ENCODE peak calls at places on chromosomes 5 and 9, in eight cellular contexts. I, Y, C, X, O, V, S and G are unnamed samples.

GRCh38 chr9:5113523-5113922 is 71.9 kb downstream of the INSL6 start:
- DNase-seq in I (no peak), Y (no peak), C (no peak), X (no peak), O (no peak), V (peak), S (no peak), G (no peak)

GRCh38 chr5:89723907-89724306 is 685.6 kb downstream of the CETN3 start:
- DNase-seq in I (no peak), Y (no peak), C (no peak), X (peak), O (peak), V (no peak), S (no peak), G (no peak)

GRCh38 chr5:91641730-91642350 is 258.7 kb upstream of the ARRDC3 start:
- DNase-seq in I (peak), Y (peak), C (peak), X (peak), O (peak), V (peak), S (peak), G (peak)

GRCh38 chr5:133482033-133482432 is 130.3 kb downstream of the FSTL4 start:
- DNase-seq in I (no peak), Y (no peak), C (no peak), X (no peak), O (no peak), V (no peak), S (no peak), G (no peak)

GRCh38 chr5:116632890-116633289 is 58.3 kb upstream of the SEMA6A start:
- DNase-seq in I (no peak), Y (no peak), C (no peak), X (peak), O (no peak), V (no peak), S (peak), G (no peak)

GRCh38 chr5:84450617-84451414 is 66.1 kb upstream of the EDIL3 start:
- DNase-seq in I (no peak), Y (no peak), C (peak), X (peak), O (peak), V (peak), S (peak), G (peak)

GRCh38 chr9:91611582-91611981 is 187.9 kb upstream of the NFIL3 start:
- DNase-seq in I (no peak), Y (peak), C (no peak), X (no peak), O (peak), V (no peak), S (no peak), G (no peak)

GRCh38 chr5:68932830-68933434 is 160.9 kb upstream of the SLC30A5 start:
- DNase-seq in I (peak), Y (no peak), C (peak), X (no peak), O (no peak), V (no peak), S (no peak), G (peak)

GRCh38 chr9:74653437-74654080 is 156.4 kb downstream of the RORB start:
- DNase-seq in I (no peak), Y (no peak), C (peak), X (no peak), O (no peak), V (no peak), S (no peak), G (no peak)

GRCh38 chr5:159510282-159510681 is 180.0 kb upstream of the IL12B start:
- DNase-seq in I (no peak), Y (peak), C (peak), X (peak), O (peak), V (peak), S (no peak), G (no peak)

GRCh38 chr9:92538541-92538940 is 2.8 kb upstream of the ECM2 start:
- DNase-seq in I (no peak), Y (no peak), C (no peak), X (peak), O (peak), V (no peak), S (no peak), G (no peak)

GRCh38 chr9:132350861-132351315 is 3.9 kb downstream of the SETX start:
- DNase-seq in I (no peak), Y (no peak), C (no peak), X (no peak), O (peak), V (no peak), S (peak), G (peak)

GRCh38 chr9:72022846-72023245 is 37.6 kb downstream of the C9orf57 start:
- DNase-seq in I (no peak), Y (peak), C (no peak), X (peak), O (peak), V (no peak), S (no peak), G (no peak)

GRCh38 chr9:130185494-130186005 is 13.3 kb downstream of the NCS1 start:
- DNase-seq in I (no peak), Y (no peak), C (no peak), X (no peak), O (no peak), V (no peak), S (no peak), G (no peak)

GRCh38 chr5:89613222-89613956 is 730.4 kb upstream of the MEF2C start:
- DNase-seq in I (no peak), Y (no peak), C (no peak), X (peak), O (peak), V (no peak), S (peak), G (no peak)

GRCh38 chr5:179142434-179143198 is 82.4 kb downstream of the ZNF354C start:
- DNase-seq in I (no peak), Y (no peak), C (no peak), X (peak), O (peak), V (peak), S (peak), G (no peak)

GRCh38 chr9:96219615-96220257 is 82.2 kb downstream of the HSD17B3 start:
- DNase-seq in I (no peak), Y (peak), C (peak), X (no peak), O (peak), V (peak), S (no peak), G (peak)

GRCh38 chr5:58318468-58318867 is 141.4 kb downstream of the PLK2 start:
- DNase-seq in I (no peak), Y (no peak), C (no peak), X (peak), O (peak), V (no peak), S (no peak), G (no peak)

GRCh38 chr5:10789021-10789420 is 28.0 kb upstream of the DAP start:
- DNase-seq in I (no peak), Y (no peak), C (no peak), X (peak), O (peak), V (no peak), S (no peak), G (no peak)

GRCh38 chr5:108420182-108420581 is 38.3 kb upstream of the FBXL17 start:
- DNase-seq in I (no peak), Y (no peak), C (no peak), X (no peak), O (no peak), V (no peak), S (no peak), G (peak)

GRCh38 chr5:177362102-177362868 is 4.6 kb downstream of the RGS14 start:
- DNase-seq in I (no peak), Y (no peak), C (peak), X (no peak), O (no peak), V (no peak), S (no peak), G (no peak)
- H3K4me2 ChIP-seq in I (peak), Y (peak), C (peak), X (peak), O (no peak), V (no peak), S (peak), G (peak)

DNA sequence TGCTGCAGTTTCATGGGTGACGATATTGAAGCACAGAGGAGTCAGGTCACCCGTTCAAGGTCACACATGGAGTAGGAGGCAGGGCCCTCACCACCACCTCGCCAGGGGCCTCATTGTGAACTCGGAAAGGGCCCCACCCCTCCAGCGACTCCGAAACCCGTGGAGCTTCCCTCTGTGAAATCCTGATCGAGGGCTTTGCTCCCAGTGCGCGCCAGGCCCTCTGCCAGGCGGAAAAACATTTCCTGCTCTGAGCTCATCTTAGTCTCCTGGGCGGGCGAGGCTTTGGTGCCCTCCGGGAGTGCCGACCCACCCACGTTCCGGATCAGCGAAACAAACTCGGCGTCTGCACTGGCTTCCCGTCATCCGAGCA is 75.0 kb upstream of the FCN1 start:
- DNase-seq in I (no peak), Y (no peak), C (no peak), X (no peak), O (peak), V (no peak), S (no peak), G (no peak)
- TF ChIP-seq EZH2phosphoT487 in I (no peak), Y (no peak), C (no peak), X (no peak), O (no peak), V (no peak), S (no peak), G (no peak)

GRCh38 chr5:150782850-150783249 is 4.3 kb downstream of the SMIM3 start:
- DNase-seq in I (no peak), Y (no peak), C (no peak), X (no peak), O (no peak), V (no peak), S (no peak), G (no peak)
- H3K4me2 ChIP-seq in I (peak), Y (peak), C (no peak), X (peak), O (peak), V (peak), S (no peak), G (no peak)

GRCh38 chr9:37104183-37104889 is 16.0 kb upstream of the ZCCHC7 start:
- DNase-seq in I (no peak), Y (peak), C (no peak), X (peak), O (peak), V (no peak), S (peak), G (no peak)
- TF ChIP-seq EZH2phosphoT487 in I (no peak), Y (no peak), C (no peak), X (no peak), O (no peak), V (no peak), S (no peak), G (no peak)

GRCh38 chr5:150158170-150158949 is 2.7 kb upstream of the PDGFRB start:
- DNase-seq in I (no peak), Y (no peak), C (no peak), X (no peak), O (peak), V (peak), S (no peak), G (no peak)

GRCh38 chr5:150162142-150162513 is 4.5 kb upstream of the CDX1 start:
- DNase-seq in I (no peak), Y (peak), C (no peak), X (no peak), O (no peak), V (no peak), S (no peak), G (no peak)

GRCh38 chr5:150161242-150162141 is 5.1 kb upstream of the CDX1 start:
- DNase-seq in I (peak), Y (peak), C (peak), X (peak), O (peak), V (peak), S (peak), G (peak)

GRCh38 chr5:150160448-150161069 is 4.9 kb upstream of the PDGFRB start:
- DNase-seq in I (no peak), Y (no peak), C (no peak), X (no peak), O (peak), V (no peak), S (no peak), G (no peak)

DNA sequence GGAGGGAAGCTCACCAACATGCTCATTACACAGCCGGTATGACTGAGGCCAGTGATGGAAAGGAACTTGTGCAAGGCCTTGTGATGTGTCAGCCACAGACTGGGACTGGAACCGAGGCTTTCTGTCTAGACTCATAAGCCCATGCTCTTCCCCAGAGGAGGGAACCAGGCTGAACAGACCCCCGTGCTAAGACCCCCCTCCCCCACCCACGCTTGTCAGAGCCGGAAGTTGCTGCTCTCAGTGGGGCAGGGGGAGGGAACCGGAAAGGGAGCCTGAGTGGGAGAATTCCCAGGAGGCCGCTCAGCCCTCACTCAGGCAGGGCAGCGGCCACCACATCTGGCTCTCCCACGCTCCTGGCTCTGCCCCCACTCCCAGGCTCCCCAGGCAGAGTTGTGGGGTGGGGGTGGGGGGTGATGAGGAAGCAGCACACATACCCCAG is 4.1 kb upstream of the PDGFRB start:
- DNase-seq in I (no peak), Y (no peak), C (peak), X (no peak), O (peak), V (peak), S (no peak), G (peak)
- H3K4me2 ChIP-seq in I (no peak), Y (no peak), C (no peak), X (no peak), O (peak), V (no peak), S (no peak), G (peak)

GRCh38 chr5:65730910-65731309 is 8.9 kb downstream of the NLN start:
- DNase-seq in I (no peak), Y (no peak), C (no peak), X (no peak), O (peak), V (no peak), S (no peak), G (no peak)
- TF ChIP-seq EZH2phosphoT487 in I (no peak), Y (no peak), C (no peak), X (no peak), O (no peak), V (no peak), S (no peak), G (no peak)

GRCh38 chr9:122232907-122233306 is 4.2 kb upstream of the LHX6 start:
- DNase-seq in I (no peak), Y (no peak), C (no peak), X (no peak), O (no peak), V (no peak), S (no peak), G (no peak)

GRCh38 chr9:122239722-122240121 is 11.0 kb upstream of the LHX6 start:
- DNase-seq in I (no peak), Y (no peak), C (no peak), X (no peak), O (no peak), V (no peak), S (no peak), G (no peak)

GRCh38 chr9:122234022-122234748 is 5.4 kb upstream of the LHX6 start:
- DNase-seq in I (no peak), Y (no peak), C (no peak), X (no peak), O (no peak), V (no peak), S (no peak), G (no peak)

DNA sequence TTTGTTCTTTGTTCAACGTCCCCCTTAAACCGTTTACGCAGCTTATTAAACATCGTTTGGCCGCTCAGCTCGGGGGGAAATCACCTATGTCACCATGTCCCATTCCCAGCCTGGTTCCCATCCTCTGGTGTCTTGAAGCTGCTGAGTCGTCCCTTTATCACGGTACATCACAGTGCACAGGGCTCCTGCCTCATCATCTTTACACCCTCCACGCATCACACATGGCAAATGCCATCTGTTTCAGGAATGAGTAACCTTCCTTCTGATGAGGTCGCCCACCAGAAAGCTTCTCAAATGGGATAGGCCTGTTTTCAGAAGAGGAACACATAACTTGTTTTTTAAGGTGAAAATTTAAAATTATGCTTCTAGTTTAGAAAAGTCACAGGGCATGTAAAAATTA is 7.9 kb upstream of the LHX6 start:
- DNase-seq in I (no peak), Y (no peak), C (no peak), X (no peak), O (peak), V (no peak), S (no peak), G (no peak)
- H3K4me2 ChIP-seq in I (no peak), Y (no peak), C (no peak), X (no peak), O (no peak), V (no peak), S (no peak), G (no peak)

GRCh38 chr5:181133610-181134231 is 2.8 kb upstream of the OR2V1 start:
- DNase-seq in I (peak), Y (peak), C (no peak), X (peak), O (peak), V (no peak), S (no peak), G (no peak)
- TF ChIP-seq EZH2phosphoT487 in I (no peak), Y (no peak), C (no peak), X (no peak), O (no peak), V (no peak), S (no peak), G (no peak)

DNA sequence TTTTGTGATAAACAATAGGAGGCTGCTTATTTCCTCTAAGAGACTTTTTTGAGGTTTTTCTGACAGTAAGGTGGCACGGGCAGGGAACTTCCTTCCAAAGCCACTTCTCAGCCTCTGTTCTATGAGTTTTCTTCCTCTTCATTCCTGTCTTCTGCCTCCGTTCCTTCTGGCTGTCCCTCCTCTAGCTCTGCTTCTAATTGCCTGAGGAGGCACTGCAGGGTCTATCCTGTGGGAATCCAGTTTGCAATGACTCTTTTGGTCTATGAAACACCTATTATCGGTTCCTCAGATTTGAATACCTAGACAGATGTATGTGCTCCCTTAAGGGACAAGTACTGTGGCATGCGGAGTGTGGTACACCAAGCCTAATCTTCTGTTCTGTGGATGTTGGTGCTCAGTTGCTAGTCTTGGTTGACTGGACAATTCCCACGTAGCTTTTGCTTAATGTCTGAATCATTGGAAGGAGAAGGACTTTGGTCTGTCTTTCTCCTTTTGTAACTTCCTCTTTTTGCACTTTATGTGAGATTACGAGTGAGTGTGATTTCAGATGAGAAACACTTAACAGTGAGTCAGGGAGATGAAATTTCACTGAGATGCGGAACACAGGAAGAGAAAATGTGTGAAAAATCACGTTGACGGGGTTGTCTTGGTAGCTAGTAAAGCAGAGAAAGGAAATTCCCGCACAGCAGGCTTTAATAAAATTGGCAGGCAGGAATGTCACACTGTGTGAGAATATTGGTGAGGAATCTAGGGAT is 305.2 kb downstream of the EFNA5 start:
- DNase-seq in I (no peak), Y (no peak), C (peak), X (peak), O (no peak), V (no peak), S (no peak), G (peak)
- H3K4me2 ChIP-seq in I (no peak), Y (no peak), C (no peak), X (no peak), O (no peak), V (no peak), S (no peak), G (peak)

GRCh38 chr5:111134080-111134479 is 41.9 kb downstream of the WDR36 start:
- DNase-seq in I (no peak), Y (no peak), C (no peak), X (no peak), O (peak), V (no peak), S (no peak), G (no peak)

GRCh38 chr5:111135406-111135805 is 43.3 kb downstream of the WDR36 start:
- DNase-seq in I (no peak), Y (no peak), C (no peak), X (no peak), O (no peak), V (no peak), S (no peak), G (no peak)

GRCh38 chr5:111132731-111133435 is 40.7 kb downstream of the WDR36 start:
- DNase-seq in I (no peak), Y (no peak), C (no peak), X (no peak), O (no peak), V (no peak), S (no peak), G (no peak)

GRCh38 chr5:111133436-111133751 is 41.2 kb downstream of the WDR36 start:
- DNase-seq in I (no peak), Y (no peak), C (no peak), X (no peak), O (no peak), V (peak), S (no peak), G (no peak)

GRCh38 chr5:111135946-111136345 is 43.8 kb downstream of the WDR36 start:
- DNase-seq in I (no peak), Y (no peak), C (no peak), X (peak), O (peak), V (no peak), S (no peak), G (no peak)
- TF ChIP-seq EZH2phosphoT487 in I (no peak), Y (no peak), C (no peak), X (no peak), O (no peak), V (no peak), S (no peak), G (no peak)